ENCODE peak calls at places on chromosomes 5 and 9, in four cellular contexts. P is CD4-positive, CD25-positive, alpha-beta regulatory T cell; Q is heart left ventricle; M is aorta. L is an unnamed sample.

GRCh38 chr5:1835431-1835830 is 34.2 kb downstream of the NDUFS6 start:
- DNase-seq in P (no peak), Q (no peak), M (no peak), L (no peak)

GRCh38 chr5:67476995-67477394 is 280.4 kb upstream of the CD180 start:
- DNase-seq in P (no peak), Q (no peak), M (no peak), L (no peak)

GRCh38 chr9:100602302-100602930 is 24.5 kb downstream of the CAVIN4 start:
- DNase-seq in P (no peak), Q (no peak), M (no peak), L (peak; percentile 76)

GRCh38 chr5:2334686-2335085 is 416.8 kb downstream of the IRX2 start:
- DNase-seq in P (no peak), Q (no peak), M (no peak), L (no peak)

GRCh38 chr5:1763548-1763911 is 36.1 kb downstream of the MRPL36 start:
- DNase-seq in P (peak; percentile 30), Q (no peak), M (peak; percentile 46), L (peak; percentile 16)

GRCh38 chr5:134541736-134542376 is 16.4 kb downstream of the JADE2 start:
- DNase-seq in P (no peak), Q (peak; percentile 66), M (peak; percentile 63), L (peak; percentile 59)

GRCh38 chr9:86064220-86064619 is 35.1 kb downstream of the GOLM1 start:
- DNase-seq in P (no peak), Q (no peak), M (no peak), L (no peak)

GRCh38 chr9:38016375-38017120 is 52.5 kb downstream of the SHB start:
- DNase-seq in P (no peak), Q (no peak), M (no peak), L (no peak)

GRCh38 chr9:32832354-32832753 is 49.0 kb downstream of the TMEM215 start:
- DNase-seq in P (no peak), Q (no peak), M (no peak), L (no peak)

GRCh38 chr9:92668746-92669526 is 995 bp downstream of the IPPK start:
- DNase-seq in P (peak; percentile 18), Q (peak; percentile 68), M (no peak), L (peak; percentile 19)

GRCh38 chr9:969310-969692 is 7.2 kb upstream of the DMRT3 start:
- DNase-seq in P (no peak), Q (no peak), M (no peak), L (no peak)

GRCh38 chr9:71928806-71929205 is 17.4 kb downstream of the C9orf85 start:
- DNase-seq in P (no peak), Q (no peak), M (no peak), L (no peak)

GRCh38 chr5:3931976-3932375 is 336.3 kb downstream of the IRX1 start:
- DNase-seq in P (no peak), Q (no peak), M (no peak), L (no peak)

GRCh38 chr5:159034083-159034824 is 65.5 kb downstream of the EBF1 start:
- DNase-seq in P (no peak), Q (no peak), M (no peak), L (no peak)

GRCh38 chr5:176737746-176738699 is 72.3 kb upstream of the UNC5A start:
- DNase-seq in P (no peak), Q (no peak), M (no peak), L (no peak)

GRCh38 chr9:8783999-8784398 is 984.4 kb upstream of the DMAC1 start:
- DNase-seq in P (no peak), Q (no peak), M (no peak), L (no peak)

GRCh38 chr5:126676195-126676624 is 75.5 kb downstream of the PHAX start:
- DNase-seq in P (peak; percentile 78), Q (no peak), M (no peak), L (peak; percentile 69)

GRCh38 chr9:136409557-136410455 is 608 bp downstream of the ENTR1 start:
- DNase-seq in P (peak; percentile 31), Q (peak; percentile 44), M (peak; percentile 67), L (no peak)

GRCh38 chr9:128124873-128125574 is 2.5 kb downstream of the PTGES2 start:
- DNase-seq in P (no peak), Q (peak; percentile 66), M (peak; percentile 83), L (peak; percentile 87)

GRCh38 chr9:99966720-99967119 is 60.3 kb downstream of the STX17 start:
- DNase-seq in P (no peak), Q (no peak), M (no peak), L (no peak)

GRCh38 chr9:86908261-86908660 is 39.0 kb downstream of the GAS1 start:
- DNase-seq in P (no peak), Q (no peak), M (no peak), L (no peak)

GRCh38 chr9:4339783-4340335 is 40.0 kb upstream of the GLIS3 start:
- DNase-seq in P (no peak), Q (no peak), M (no peak), L (no peak)

GRCh38 chr5:58358436-58358835 is 101.5 kb downstream of the PLK2 start:
- DNase-seq in P (no peak), Q (no peak), M (no peak), L (no peak)

GRCh38 chr5:131595088-131596033 is 39.7 kb downstream of the RAPGEF6 start:
- DNase-seq in P (peak; percentile 49), Q (no peak), M (no peak), L (no peak)

GRCh38 chr9:80931163-80931562 is 758.2 kb downstream of the TLE1 start:
- DNase-seq in P (no peak), Q (no peak), M (no peak), L (no peak)

GRCh38 chr9:76018244-76018643 is 127.8 kb downstream of the PCSK5 start:
- DNase-seq in P (no peak), Q (no peak), M (no peak), L (no peak)

GRCh38 chr5:88743231-88743879 is 139.6 kb downstream of the MEF2C start:
- DNase-seq in P (no peak), Q (no peak), M (no peak), L (no peak)

GRCh38 chr9:38621434-38622082 is 1.2 kb upstream of the ANKRD18A start:
- DNase-seq in P (peak; percentile 34), Q (peak; percentile 35), M (peak; percentile 43), L (no peak)

GRCh38 chr5:1515921-1516571 is 7.7 kb downstream of the LPCAT1 start:
- DNase-seq in P (no peak), Q (peak; percentile 5), M (peak; percentile 32), L (peak; percentile 5)

GRCh38 chr5:122600924-122601323 is 174.0 kb upstream of the SNX2 start:
- DNase-seq in P (no peak), Q (no peak), M (no peak), L (no peak)

GRCh38 chr5:395156-395920 is 47.6 kb upstream of the EXOC3 start:
- DNase-seq in P (no peak), Q (no peak), M (peak; percentile 33), L (no peak)

GRCh38 chr5:139698461-139699146 is 50.5 kb downstream of the CXXC5 start:
- DNase-seq in P (no peak), Q (peak; percentile 91), M (peak; percentile 92), L (peak; percentile 96)

GRCh38 chr9:136885950-136886578 is at the start of gene TRAF2:
- DNase-seq in P (peak; percentile 97), Q (peak; percentile 98), M (peak; percentile 99), L (peak; percentile 98)

GRCh38 chr5:136729901-136730355 is 364.6 kb upstream of the TRPC7 start:
- DNase-seq in P (no peak), Q (no peak), M (no peak), L (no peak)

GRCh38 chr5:134845335-134845851 is 375 bp upstream of the C5orf24 start:
- DNase-seq in P (no peak), Q (no peak), M (no peak), L (no peak)

GRCh38 chr5:141657937-141658545 is 6.8 kb upstream of the FCHSD1 start:
- DNase-seq in P (no peak), Q (no peak), M (no peak), L (no peak)

GRCh38 chr5:53430618-53431252 is 49.7 kb upstream of the FST start:
- DNase-seq in P (no peak), Q (no peak), M (no peak), L (no peak)

GRCh38 chr5:30596495-30597064 is 596.9 kb upstream of the CDH6 start:
- DNase-seq in P (no peak), Q (no peak), M (no peak), L (no peak)

GRCh38 chr5:30592833-30593232 is 600.7 kb upstream of the CDH6 start:
- DNase-seq in P (no peak), Q (no peak), M (no peak), L (no peak)

GRCh38 chr5:30594331-30594730 is 599.2 kb upstream of the CDH6 start:
- DNase-seq in P (no peak), Q (no peak), M (no peak), L (no peak)
- H3K4me3 ChIP-seq in P (no peak overlapping the region), Q (no peak overlapping the region), M (no peak overlapping the region), L (no peak overlapping the region)

GRCh38 chr5:150447188-150447587 is 2.4 kb downstream of the RPS14 start:
- DNase-seq in P (no peak), Q (no peak), M (no peak), L (no peak)
- H3K4me1 ChIP-seq in P (peaks cover 24% of the 10 kb centered on the region), Q (peaks cover 20% of the 10 kb centered on the region), M (peaks cover 1% of the 10 kb centered on the region), L (no peaks in the 10 kb centered on the region)

DNA sequence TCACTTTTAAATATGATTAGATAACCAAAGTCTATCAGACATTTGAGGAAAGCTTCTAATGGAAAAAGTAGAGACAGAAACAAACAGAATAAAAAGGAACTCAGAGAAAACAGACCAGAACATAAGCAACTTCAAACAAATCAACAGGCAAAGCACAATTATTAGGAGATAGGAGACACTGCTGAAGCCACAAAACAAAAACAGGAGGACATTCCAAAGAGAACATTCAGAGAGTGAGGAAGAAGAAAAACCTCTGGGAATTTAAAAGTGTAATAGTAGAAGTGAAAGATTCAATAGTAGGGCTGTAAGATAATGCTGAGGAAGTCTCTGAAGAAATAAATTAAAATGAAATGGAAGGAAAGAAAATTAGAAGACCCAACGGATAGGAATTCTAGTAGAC is 83.2 kb upstream of the TBCA start:
- DNase-seq in P (no peak), Q (no peak), M (no peak), L (no peak)
- H3K36me3 ChIP-seq in P (no peaks in the 10 kb centered on the region), Q (no peaks in the 10 kb centered on the region), M (no peaks in the 10 kb centered on the region), L (no peaks in the 10 kb centered on the region)

DNA sequence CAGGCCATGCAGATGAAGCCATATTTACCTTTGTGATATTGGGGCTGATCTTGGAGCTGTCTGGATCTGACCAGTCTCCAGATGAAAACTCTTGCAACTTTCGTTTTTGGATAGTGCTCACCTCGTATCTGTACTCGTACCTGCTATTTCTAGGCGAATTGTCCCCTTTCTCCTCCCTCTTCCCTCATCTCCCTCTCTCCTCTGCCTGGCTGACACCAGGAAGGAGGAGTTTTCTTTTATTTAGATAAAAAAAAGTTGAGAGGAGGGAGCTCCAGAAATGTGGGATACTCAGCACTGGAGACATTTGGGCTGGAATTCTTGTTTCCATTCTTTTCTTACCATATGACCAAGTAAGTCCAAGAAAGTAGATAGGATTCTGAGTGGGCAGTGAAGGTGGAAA is 54.6 kb upstream of the ABL1 start:
- DNase-seq in P (no peak), Q (no peak), M (no peak), L (no peak)
- H3K4me3 ChIP-seq in P (no peak overlapping the region), Q (peak overlapping the region; percentile 42), M (peak overlapping the region; percentile 70), L (no peak overlapping the region)